ENCODE peak calls at places on chromosomes 16 and 17, in four cellular contexts. U is activated naive CD4-positive, alpha-beta T cell treated with anti-CD3 and anti-CD28 coated beads, Interleukin-2, amount 50 U/mL, for 16 hours; O is ovary; W is activated CD4-positive, alpha-beta T cell treated with anti-CD3 and anti-CD28 coated beads, Interleukin-2, amount 50 U/mL, for 4 hours. Q is an unnamed sample.
A peak's percentile ranks its signal among the peaks of the same experiment; 100 is the strongest.

GRCh38 chr17:77160032-77160876 is 19.5 kb downstream of the SEC14L1 start:
- DNase-seq in U (no peak), O (no peak), W (no peak), Q (no peak)

GRCh38 chr16:68244903-68245853 is at the start of gene PLA2G15:
- DNase-seq in U (peak; percentile 97), O (peak; percentile 98), W (peak; percentile 96), Q (peak; percentile 98)

GRCh38 chr17:49223517-49224197 is 6.9 kb downstream of the PHOSPHO1 start:
- DNase-seq in U (peak; percentile 73), O (peak; percentile 62), W (peak; percentile 70), Q (peak; percentile 46)

GRCh38 chr16:27315333-27316037 is 1.7 kb downstream of the IL4R start:
- DNase-seq in U (peak; percentile 58), O (no peak), W (peak; percentile 48), Q (peak; percentile 82)

GRCh38 chr17:59725691-59726090 is 18.2 kb downstream of the VMP1 start:
- DNase-seq in U (no peak), O (no peak), W (no peak), Q (no peak)

GRCh38 chr17:1847191-1847590 is 17.4 kb downstream of the RPA1 start:
- DNase-seq in U (no peak), O (no peak), W (no peak), Q (peak; percentile 72)

GRCh38 chr16:86960266-86960665 is 356.9 kb downstream of the C16orf95 start:
- DNase-seq in U (no peak), O (peak; percentile 10), W (no peak), Q (no peak)

GRCh38 chr17:68460096-68460495 is 2.8 kb upstream of the WIPI1 start:
- DNase-seq in U (no peak), O (no peak), W (no peak), Q (no peak)

GRCh38 chr16:3854740-3855139 is 25.8 kb downstream of the CREBBP start:
- DNase-seq in U (no peak), O (no peak), W (no peak), Q (no peak)

GRCh38 chr17:47917581-47917980 is 21.5 kb downstream of the SP2 start:
- DNase-seq in U (no peak), O (no peak), W (no peak), Q (no peak)

GRCh38 chr17:36149296-36149820 is 27.1 kb downstream of the TBC1D3B start:
- DNase-seq in U (no peak), O (peak; percentile 57), W (no peak), Q (peak; percentile 43)

GRCh38 chr16:19923396-19923795 is 38.7 kb upstream of the GPRC5B start:
- DNase-seq in U (no peak), O (no peak), W (no peak), Q (no peak)